ENCODE peak calls at places on chromosomes 16 and 17, in six cellular contexts. W is GM10248; X is CD4-positive, alpha-beta T cell; O is astrocyte of the cerebellum; M is endothelial cell; V is dorsolateral prefrontal cortex. J is an unnamed sample.

GRCh38 chr17:740240-741055 is 8.1 kb downstream of the TLCD3A start:
- DNase-seq in W (peak), X (peak), O (no peak), M (no peak), V (no peak), J (no peak)

GRCh38 chr17:39270923-39271322 is 45.2 kb upstream of the STAC2 start:
- DNase-seq in W (peak), X (no peak), O (peak), M (no peak), V (no peak), J (no peak)

GRCh38 chr17:27552467-27552779 is 78.6 kb upstream of the LGALS9 start:
- DNase-seq in W (no peak), X (no peak), O (no peak), M (no peak), V (no peak), J (no peak)

GRCh38 chr16:19175492-19176262 is 7.6 kb downstream of the SYT17 start:
- DNase-seq in W (no peak), X (no peak), O (no peak), M (no peak), V (no peak), J (no peak)

GRCh38 chr17:68909066-68909465 is 46.1 kb downstream of the ABCA8 start:
- DNase-seq in W (peak), X (no peak), O (peak), M (no peak), V (no peak), J (no peak)

GRCh38 chr17:47413872-47414271 is 90.1 kb downstream of the EFCAB13 start:
- DNase-seq in W (no peak), X (no peak), O (no peak), M (no peak), V (no peak), J (no peak)

GRCh38 chr17:73023759-73024158 is 68.7 kb downstream of the SLC39A11 start:
- DNase-seq in W (no peak), X (no peak), O (no peak), M (no peak), V (no peak), J (no peak)

GRCh38 chr16:10093564-10093963 is 88.7 kb downstream of the GRIN2A start:
- DNase-seq in W (no peak), X (no peak), O (no peak), M (no peak), V (no peak), J (no peak)

GRCh38 chr17:40551091-40551873 is 14.0 kb downstream of the CCR7 start:
- DNase-seq in W (no peak), X (no peak), O (peak), M (no peak), V (no peak), J (peak)

GRCh38 chr17:31739300-31739699 is 119.7 kb downstream of the COPRS start:
- DNase-seq in W (no peak), X (no peak), O (no peak), M (no peak), V (no peak), J (no peak)

GRCh38 chr16:58649707-58650106 is 20.1 kb upstream of the CNOT1 start:
- DNase-seq in W (no peak), X (no peak), O (no peak), M (no peak), V (no peak), J (no peak)

GRCh38 chr17:72502111-72502939 is 381.5 kb downstream of the SOX9 start:
- DNase-seq in W (no peak), X (no peak), O (no peak), M (no peak), V (no peak), J (no peak)

GRCh38 chr17:64596439-64596838 is 65.7 kb downstream of the SMURF2 start:
- DNase-seq in W (no peak), X (no peak), O (no peak), M (no peak), V (no peak), J (no peak)

GRCh38 chr16:57258226-57258909 is 13.3 kb downstream of the ARL2BP start:
- DNase-seq in W (no peak), X (no peak), O (no peak), M (no peak), V (no peak), J (peak)

GRCh38 chr17:44219636-44220210 is at the start of gene UBTF:
- DNase-seq in W (peak), X (peak), O (no peak), M (peak), V (peak), J (no peak)

GRCh38 chr17:30854146-30854545 is 22.4 kb downstream of the ATAD5 start:
- DNase-seq in W (no peak), X (no peak), O (no peak), M (no peak), V (no peak), J (no peak)

GRCh38 chr16:59878999-59879398 is 1144.9 kb upstream of the GOT2 start:
- DNase-seq in W (no peak), X (no peak), O (no peak), M (no peak), V (no peak), J (no peak)

GRCh38 chr16:19113577-19114358 is at the start of gene ITPRIPL2:
- DNase-seq in W (peak), X (no peak), O (peak), M (peak), V (no peak), J (peak)

GRCh38 chr17:31677681-31678080 is 181.4 kb downstream of the COPRS start:
- DNase-seq in W (no peak), X (no peak), O (no peak), M (no peak), V (no peak), J (no peak)

GRCh38 chr16:9331503-9331902 is 240.1 kb downstream of the HAPSTR1 start:
- DNase-seq in W (no peak), X (no peak), O (no peak), M (no peak), V (no peak), J (no peak)

GRCh38 chr16:68445458-68445857 is 2.9 kb downstream of the SMPD3 start:
- DNase-seq in W (peak), X (no peak), O (no peak), M (peak), V (no peak), J (no peak)

GRCh38 chr17:30021708-30022317 is 80.4 kb downstream of the EFCAB5 start:
- DNase-seq in W (peak), X (no peak), O (peak), M (peak), V (no peak), J (no peak)

GRCh38 chr16:61791465-61791864 is 244.8 kb downstream of the CDH8 start:
- DNase-seq in W (no peak), X (no peak), O (peak), M (no peak), V (no peak), J (no peak)

DNA sequence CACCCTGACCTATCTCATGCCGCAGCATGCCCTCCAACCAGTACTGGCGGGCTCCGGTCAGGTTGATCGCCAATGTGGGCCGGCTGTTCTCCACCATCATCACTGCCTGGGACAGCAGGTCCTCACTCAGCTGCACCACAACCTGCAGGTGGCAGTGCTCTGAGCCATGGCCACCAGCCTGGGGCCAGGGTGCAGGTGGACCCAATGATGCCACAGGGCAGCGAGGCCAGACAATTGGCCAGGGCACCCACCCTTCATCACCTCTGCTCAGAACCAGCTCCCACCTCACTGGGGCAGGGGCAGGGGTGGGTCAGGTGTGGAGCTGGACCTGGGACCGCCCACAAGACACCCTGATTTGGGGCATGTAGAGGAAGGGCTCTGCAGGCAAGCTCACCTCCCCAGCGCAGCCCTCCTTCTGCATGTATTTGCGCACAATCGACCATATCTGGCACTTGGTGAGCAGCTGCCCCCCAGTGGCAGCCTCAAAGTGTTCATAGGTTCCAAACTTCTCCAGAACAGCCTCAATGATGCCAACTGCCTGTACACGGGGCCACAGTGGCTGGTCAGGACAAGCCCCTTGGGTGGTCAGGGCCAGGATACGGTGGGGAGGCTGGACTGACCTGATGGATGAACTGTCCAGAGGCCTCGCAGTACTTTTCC is 4.2 kb downstream of the MATCAP1 start:
- DNase-seq in W (no peak), X (no peak), O (no peak), M (no peak), V (no peak), J (no peak)
- TF ChIP-seq CTCF in W (peak), X (no peak), O (no peak), M (no peak), V (no peak), J (no peak)

DNA sequence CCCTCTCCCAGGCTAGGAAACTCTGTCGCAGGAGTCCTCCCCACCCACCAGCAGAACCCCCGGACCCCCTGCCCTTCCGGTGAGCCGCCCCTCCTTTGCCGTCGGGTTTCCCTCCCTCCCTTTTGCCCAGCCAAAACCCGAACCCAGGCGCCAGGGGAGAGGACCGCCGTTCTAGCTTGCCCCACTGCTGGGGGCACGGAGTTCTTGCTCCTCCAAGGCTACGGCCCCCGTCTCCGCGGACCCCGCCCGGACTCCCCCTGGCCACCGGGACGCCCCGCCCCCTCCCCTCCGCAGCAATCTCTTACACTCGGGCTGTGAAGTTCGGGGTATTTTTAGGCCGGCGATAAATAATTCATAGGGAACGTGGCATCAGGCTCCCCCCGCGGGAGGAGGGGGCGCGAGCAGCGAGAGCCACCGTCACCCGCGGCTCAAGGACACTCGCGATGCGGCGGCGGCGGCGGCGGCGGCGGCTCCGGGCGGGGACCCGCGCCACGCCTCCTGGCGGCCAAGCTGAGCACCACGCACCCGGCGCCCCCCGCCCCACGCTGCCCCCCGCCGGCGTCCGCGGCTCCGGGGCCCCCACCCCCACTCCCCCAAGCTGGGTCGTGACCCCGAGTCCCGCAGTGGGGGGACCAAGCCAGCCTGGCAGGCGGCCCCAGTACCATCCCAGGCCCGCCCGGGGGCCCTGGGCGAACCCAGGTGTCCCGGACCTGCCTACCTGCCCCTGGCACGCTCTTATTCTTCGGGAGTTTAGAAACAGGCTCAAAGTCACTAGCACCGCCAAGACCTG is at the start of gene GRIN2C:
- DNase-seq in W (peak), X (peak), O (no peak), M (peak), V (no peak), J (no peak)
- TF ChIP-seq CTCF in W (peak), X (no peak), O (peak), M (peak), V (peak), J (no peak)

GRCh38 chr17:33292981-33293867 is at the start of gene ASIC2:
- DNase-seq in W (no peak), X (no peak), O (no peak), M (peak), V (peak), J (no peak)
- TF ChIP-seq CTCF in W (no peak), X (no peak), O (no peak), M (no peak), V (no peak), J (no peak)

DNA sequence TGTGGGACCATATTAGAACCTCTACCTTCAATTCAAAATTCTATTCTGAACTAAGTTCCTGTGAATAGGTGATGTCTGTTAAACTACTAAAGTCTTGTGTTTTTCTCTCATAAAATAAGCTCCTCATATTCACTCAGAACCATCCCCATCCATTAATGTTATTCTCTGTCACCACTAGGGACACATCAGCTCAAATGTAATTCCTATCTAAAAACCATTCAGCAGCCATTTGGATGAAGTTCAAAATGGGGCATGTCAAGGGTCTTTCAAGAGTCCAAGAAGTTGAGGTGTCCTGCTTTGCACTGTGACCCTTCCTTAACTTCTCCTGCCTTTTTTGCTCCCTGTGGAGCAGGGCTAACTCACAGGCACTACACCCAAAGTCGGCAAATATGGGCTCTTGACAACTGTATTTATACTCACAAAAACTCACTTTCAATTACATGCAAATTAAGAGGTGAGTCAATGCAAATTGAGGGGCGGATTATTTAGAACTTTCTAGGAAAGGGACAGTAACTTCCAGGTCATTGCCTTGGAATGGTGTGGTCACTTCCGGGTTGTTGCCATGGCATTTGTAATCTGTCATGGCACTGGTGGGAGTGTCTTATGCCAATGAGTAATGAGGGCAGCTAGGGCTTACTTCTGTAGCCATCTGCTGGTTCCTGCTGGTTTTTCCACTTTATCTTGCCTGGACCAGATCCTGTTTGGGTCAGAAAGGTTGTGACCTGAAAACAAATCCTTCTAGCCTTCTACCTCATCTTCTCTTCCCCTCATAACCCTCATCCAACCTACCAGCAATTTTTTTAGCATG is 128.2 kb upstream of the COX10 start:
- DNase-seq in W (no peak), X (no peak), O (no peak), M (no peak), V (no peak), J (no peak)
- TF ChIP-seq CTCF in W (no peak), X (no peak), O (no peak), M (no peak), V (no peak), J (no peak)

GRCh38 chr17:79991140-79991923 is 44.3 kb downstream of the TBC1D16 start:
- DNase-seq in W (peak), X (peak), O (peak), M (peak), V (peak), J (no peak)
- TF ChIP-seq CTCF in W (peak), X (peak), O (peak), M (no peak), V (peak), J (no peak)

GRCh38 chr16:85057948-85058347 is 30.4 kb downstream of the KIAA0513 start:
- DNase-seq in W (no peak), X (no peak), O (no peak), M (no peak), V (no peak), J (no peak)

GRCh38 chr16:85055503-85056210 is 28.1 kb downstream of the KIAA0513 start:
- DNase-seq in W (peak), X (peak), O (peak), M (no peak), V (peak), J (no peak)

GRCh38 chr16:85054948-85055502 is 27.4 kb downstream of the KIAA0513 start:
- DNase-seq in W (no peak), X (no peak), O (no peak), M (no peak), V (no peak), J (no peak)

GRCh38 chr16:85057212-85057889 is 29.8 kb downstream of the KIAA0513 start:
- DNase-seq in W (no peak), X (no peak), O (no peak), M (no peak), V (no peak), J (no peak)

GRCh38 chr16:85056211-85056748 is 28.7 kb downstream of the KIAA0513 start:
- DNase-seq in W (no peak), X (no peak), O (no peak), M (peak), V (no peak), J (no peak)
- TF ChIP-seq CTCF in W (peak), X (peak), O (peak), M (no peak), V (peak), J (no peak)

DNA sequence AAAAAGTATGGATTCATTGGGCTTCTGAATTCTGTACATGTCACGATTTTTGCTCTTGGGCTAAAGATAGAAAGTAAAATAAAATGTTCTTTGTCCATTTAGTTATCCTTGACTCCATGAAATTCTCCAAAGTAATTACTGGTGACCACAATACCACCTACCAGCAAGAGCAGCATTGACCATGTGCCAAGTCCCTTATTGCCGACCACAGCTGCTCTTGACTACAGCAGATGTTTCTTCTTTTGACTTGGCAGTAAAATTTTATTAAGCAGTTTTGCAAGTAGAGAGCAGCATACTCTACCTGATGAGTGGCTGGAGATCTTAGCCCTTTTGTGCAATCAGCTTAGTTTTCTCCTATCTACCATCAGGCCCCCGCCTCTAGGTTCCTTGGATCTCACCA is 152.2 kb upstream of the TBX2 start:
- DNase-seq in W (no peak), X (no peak), O (peak), M (no peak), V (no peak), J (no peak)
- TF ChIP-seq CTCF in W (no peak), X (no peak), O (peak), M (no peak), V (no peak), J (no peak)

DNA sequence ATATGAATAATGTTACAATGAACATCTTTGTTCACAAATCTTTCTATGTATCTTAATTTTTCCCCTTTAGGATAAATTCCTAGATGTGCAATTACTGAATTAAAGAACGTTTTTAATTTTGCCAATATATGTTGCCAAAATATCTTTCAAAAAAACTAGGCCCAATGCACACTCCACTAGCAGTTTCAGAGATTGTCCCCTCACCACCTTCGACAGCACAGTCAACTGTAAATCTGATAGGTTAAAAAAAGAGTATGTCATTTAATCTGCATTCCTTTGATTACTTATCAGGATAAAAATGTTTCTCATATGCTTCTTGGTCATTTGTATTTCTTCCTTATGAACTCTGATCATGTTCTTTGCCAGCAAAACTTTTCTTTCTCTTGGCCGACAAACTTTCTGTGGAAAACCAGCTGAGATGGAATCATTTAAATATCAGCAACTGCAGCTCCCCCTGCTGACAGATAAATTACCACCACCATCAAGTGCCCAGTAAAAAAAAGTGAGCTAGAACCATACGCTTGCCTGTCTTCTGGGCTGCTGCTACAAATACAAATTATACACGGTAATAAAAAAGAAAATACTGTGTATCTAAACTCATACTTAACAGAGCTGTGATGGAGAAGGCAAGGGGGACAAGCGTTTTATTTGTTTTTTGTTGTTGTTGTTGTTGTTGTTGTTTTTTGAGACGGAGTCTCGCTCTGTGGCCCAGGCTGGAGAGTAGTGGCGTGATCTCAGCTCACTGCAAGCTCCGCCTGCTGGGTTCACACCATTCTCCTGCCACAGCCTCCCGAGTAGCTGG is 19.6 kb upstream of the KANSL1 start:
- DNase-seq in W (peak), X (no peak), O (peak), M (peak), V (no peak), J (no peak)
- TF ChIP-seq CTCF in W (peak), X (peak), O (peak), M (peak), V (peak), J (no peak)

GRCh38 chr16:48614759-48615158 is 4.8 kb upstream of the N4BP1 start:
- DNase-seq in W (no peak), X (no peak), O (no peak), M (no peak), V (no peak), J (no peak)

GRCh38 chr16:48611329-48612137 is 1.6 kb upstream of the N4BP1 start:
- DNase-seq in W (peak), X (peak), O (no peak), M (peak), V (no peak), J (no peak)

GRCh38 chr16:48609453-48610023 is 442 bp downstream of the N4BP1 start:
- DNase-seq in W (no peak), X (peak), O (no peak), M (no peak), V (peak), J (no peak)

GRCh38 chr16:48613061-48613957 is 3.3 kb upstream of the N4BP1 start:
- DNase-seq in W (peak), X (peak), O (no peak), M (peak), V (no peak), J (no peak)

DNA sequence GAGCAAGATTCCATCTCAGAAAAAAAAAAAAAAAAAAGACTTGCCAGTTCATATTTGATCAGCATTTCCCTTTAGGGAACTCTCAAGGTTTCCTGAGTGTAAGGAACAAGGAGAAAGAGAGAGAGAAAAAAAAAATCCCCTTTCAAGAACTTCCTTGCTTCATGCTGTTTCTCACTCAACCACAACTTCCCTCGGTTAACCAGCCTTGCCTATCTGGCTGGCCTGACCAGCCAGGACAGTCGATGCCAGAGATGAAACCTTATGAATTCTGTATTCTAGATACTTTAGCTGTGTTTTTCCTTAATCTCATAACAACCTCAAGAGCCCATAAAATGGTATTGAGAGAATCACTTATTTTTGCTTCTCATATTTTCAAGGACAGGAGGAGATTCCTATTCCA is 2.6 kb upstream of the N4BP1 start:
- DNase-seq in W (no peak), X (no peak), O (no peak), M (no peak), V (no peak), J (no peak)
- TF ChIP-seq CTCF in W (no peak), X (no peak), O (no peak), M (no peak), V (no peak), J (no peak)